ENCODE peak calls at places on chromosomes 11 and 22, in seven cellular contexts. N is RKO; V is EL; L is NCI-H1436; A is PC-3; E is CD8-positive, alpha-beta memory T cell; W is iPS DF 6.9. Y is an unnamed sample.

GRCh38 chr11:3665336-3666022 is 5.7 kb downstream of the CHRNA10 start:
- DNase-seq in N (no peak), V (no peak), L (no peak), A (no peak), E (no peak), W (no peak), Y (no peak)

GRCh38 chr11:27699926-27700350 is 317 bp downstream of the BDNF start:
- DNase-seq in N (no peak), V (no peak), L (no peak), A (no peak), E (no peak), W (no peak), Y (peak; percentile 27)

GRCh38 chr22:19803736-19804267 is 43.2 kb downstream of the TBX1 start:
- DNase-seq in N (no peak), V (no peak), L (no peak), A (no peak), E (no peak), W (no peak), Y (no peak)

GRCh38 chr11:3149852-3150188 is 15.3 kb downstream of the OSBPL5 start:
- DNase-seq in N (no peak), V (no peak), L (no peak), A (no peak), E (no peak), W (no peak), Y (no peak)

GRCh38 chr22:49941507-49942316 is 18.9 kb upstream of the PIM3 start:
- DNase-seq in N (no peak), V (no peak), L (no peak), A (no peak), E (no peak), W (no peak), Y (no peak)

GRCh38 chr11:113645593-113646349 is 60.3 kb downstream of the TMPRSS5 start:
- DNase-seq in N (no peak), V (no peak), L (no peak), A (no peak), E (no peak), W (no peak), Y (no peak)

GRCh38 chr11:2393111-2393868 is 7.3 kb upstream of the TSSC4 start:
- DNase-seq in N (no peak), V (no peak), L (no peak), A (no peak), E (no peak), W (no peak), Y (no peak)

GRCh38 chr22:47107431-47107830 is 345.0 kb downstream of the TBC1D22A start:
- DNase-seq in N (peak; percentile 77), V (peak; percentile 78), L (no peak), A (peak; percentile 82), E (no peak), W (no peak), Y (no peak)

GRCh38 chr11:47879259-47880184 is 31.4 kb upstream of the NUP160 start:
- DNase-seq in N (no peak), V (no peak), L (no peak), A (no peak), E (no peak), W (no peak), Y (no peak)

GRCh38 chr11:67408437-67409200 is 4.7 kb downstream of the TBC1D10C start:
- DNase-seq in N (no peak), V (no peak), L (no peak), A (no peak), E (no peak), W (no peak), Y (no peak)

GRCh38 chr11:62857541-62857982 is 18.2 kb upstream of the WDR74 start:
- DNase-seq in N (no peak), V (peak; percentile 42), L (no peak), A (peak; percentile 68), E (no peak), W (no peak), Y (no peak)

GRCh38 chr22:19719055-19719482 is 4.3 kb upstream of the GP1BB start:
- DNase-seq in N (no peak), V (no peak), L (no peak), A (no peak), E (no peak), W (no peak), Y (no peak)

GRCh38 chr11:45457649-45458048 is 171.5 kb upstream of the SYT13 start:
- DNase-seq in N (no peak), V (peak; percentile 91), L (no peak), A (no peak), E (no peak), W (no peak), Y (no peak)

Y was measured in SK-N-DZ.